ENCODE peak calls at places on chromosomes 7 and 10, in nine cellular contexts. B, S, Z, A, M, K, T, X and L are unnamed samples.

GRCh38 chr7:91565499-91566331 is 301.5 kb downstream of the FZD1 start:
- DNase-seq in B (peak), S (no peak), Z (peak), A (no peak), M (peak), K (no peak), T (no peak), X (no peak), L (no peak)

GRCh38 chr7:42096681-42097637 is 140.1 kb downstream of the GLI3 start:
- DNase-seq in B (no peak), S (no peak), Z (no peak), A (no peak), M (peak), K (no peak), T (no peak), X (no peak), L (no peak)

GRCh38 chr10:23693398-23693797 is 254.5 kb downstream of the OTUD1 start:
- DNase-seq in B (no peak), S (peak), Z (no peak), A (no peak), M (peak), K (peak), T (no peak), X (peak), L (no peak)

GRCh38 chr7:82839555-82839954 is 323.1 kb downstream of the PCLO start:
- DNase-seq in B (no peak), S (no peak), Z (no peak), A (no peak), M (no peak), K (no peak), T (no peak), X (no peak), L (no peak)

GRCh38 chr7:15571303-15571878 is 9.6 kb upstream of the AGMO start:
- DNase-seq in B (no peak), S (no peak), Z (no peak), A (no peak), M (peak), K (no peak), T (no peak), X (no peak), L (no peak)

GRCh38 chr7:88115258-88116195 is 104.3 kb downstream of the SRI start:
- DNase-seq in B (no peak), S (no peak), Z (no peak), A (no peak), M (no peak), K (no peak), T (no peak), X (no peak), L (no peak)

GRCh38 chr7:75617634-75618234 is 121.0 kb downstream of the HIP1 start:
- DNase-seq in B (peak), S (peak), Z (no peak), A (peak), M (no peak), K (no peak), T (no peak), X (peak), L (no peak)

GRCh38 chr7:48101880-48102448 is 12.9 kb downstream of the UPP1 start:
- DNase-seq in B (no peak), S (peak), Z (no peak), A (no peak), M (no peak), K (no peak), T (no peak), X (no peak), L (no peak)

GRCh38 chr7:92835140-92835850 is 1.1 kb downstream of the CDK6 start:
- DNase-seq in B (peak), S (peak), Z (peak), A (peak), M (peak), K (peak), T (no peak), X (peak), L (peak)

GRCh38 chr7:19116121-19117080 is 1.0 kb downstream of the TWIST1 start:
- DNase-seq in B (no peak), S (no peak), Z (no peak), A (peak), M (peak), K (no peak), T (no peak), X (no peak), L (peak)

GRCh38 chr10:11118696-11119095 is 101.0 kb downstream of the CELF2 start:
- DNase-seq in B (no peak), S (no peak), Z (no peak), A (no peak), M (no peak), K (no peak), T (no peak), X (no peak), L (no peak)

GRCh38 chr10:36759111-36759805 is 366.1 kb upstream of the ANKRD30A start:
- DNase-seq in B (no peak), S (no peak), Z (no peak), A (no peak), M (peak), K (no peak), T (no peak), X (no peak), L (no peak)

GRCh38 chr7:139702313-139702731 is 75.5 kb downstream of the HIPK2 start:
- DNase-seq in B (no peak), S (no peak), Z (no peak), A (no peak), M (no peak), K (no peak), T (no peak), X (no peak), L (no peak)

GRCh38 chr10:118594392-118595063 is 920 bp downstream of the PRLHR start:
- DNase-seq in B (no peak), S (peak), Z (no peak), A (peak), M (peak), K (peak), T (no peak), X (peak), L (peak)

GRCh38 chr7:131106681-131107342 is 220.9 kb upstream of the MKLN1 start:
- DNase-seq in B (peak), S (peak), Z (no peak), A (peak), M (peak), K (no peak), T (no peak), X (peak), L (peak)

GRCh38 chr10:75685187-75685586 is 253.8 kb downstream of the LRMDA start:
- DNase-seq in B (no peak), S (no peak), Z (no peak), A (no peak), M (no peak), K (no peak), T (no peak), X (no peak), L (no peak)

GRCh38 chr7:9097565-9098060 is 664.2 kb downstream of the NXPH1 start:
- DNase-seq in B (peak), S (no peak), Z (no peak), A (no peak), M (no peak), K (no peak), T (no peak), X (no peak), L (no peak)

GRCh38 chr7:112211348-112211907 is 4.9 kb downstream of the ZNF277 start:
- DNase-seq in B (no peak), S (no peak), Z (no peak), A (no peak), M (peak), K (no peak), T (no peak), X (no peak), L (no peak)

GRCh38 chr10:101525848-101526247 is 62.2 kb downstream of the POLL start:
- DNase-seq in B (peak), S (no peak), Z (no peak), A (no peak), M (no peak), K (no peak), T (no peak), X (no peak), L (no peak)